ENCODE peak calls at places on chromosomes 2 and 18, in four cellular contexts. One of them, this sample, is unnamed.

GRCh38 chr2:162196611-162197010 is 44.6 kb upstream of the GCG start:
- DNase-seq in activated CD8-positive, alpha-beta memory T cell treated with anti-CD3 and anti-CD28 coated beads for 24 hours: no peak
- DNase-seq in right lobe of liver: no peak
- DNase-seq in fibroblast of lung: peak; percentile 83
- DNase-seq in this sample: no peak

GRCh38 chr2:219198974-219199373 is 7.6 kb upstream of the ZFAND2B start:
- DNase-seq in right lobe of liver: peak; percentile 17
- DNase-seq in activated CD8-positive, alpha-beta memory T cell treated with anti-CD3 and anti-CD28 coated beads for 24 hours: no peak
- DNase-seq in fibroblast of lung: no peak
- DNase-seq in this sample: no peak

GRCh38 chr2:204533629-204534370 is 11.5 kb upstream of the PARD3B start:
- DNase-seq in right lobe of liver: no peak
- DNase-seq in fibroblast of lung: peak; percentile 57
- DNase-seq in activated CD8-positive, alpha-beta memory T cell treated with anti-CD3 and anti-CD28 coated beads for 24 hours: no peak
- DNase-seq in this sample: no peak

GRCh38 chr2:16495812-16496211 is 169.8 kb downstream of the CYRIA start:
- DNase-seq in right lobe of liver: no peak
- DNase-seq in activated CD8-positive, alpha-beta memory T cell treated with anti-CD3 and anti-CD28 coated beads for 24 hours: no peak
- DNase-seq in fibroblast of lung: no peak
- DNase-seq in this sample: no peak

GRCh38 chr2:171522804-171523338 is 597 bp downstream of the CYBRD1 start:
- DNase-seq in fibroblast of lung: peak; percentile 57
- DNase-seq in right lobe of liver: no peak
- DNase-seq in activated CD8-positive, alpha-beta memory T cell treated with anti-CD3 and anti-CD28 coated beads for 24 hours: no peak
- DNase-seq in this sample: no peak

GRCh38 chr18:69916412-69916811 is 31.3 kb downstream of the CD226 start:
- DNase-seq in right lobe of liver: no peak
- DNase-seq in fibroblast of lung: peak; percentile 6
- DNase-seq in activated CD8-positive, alpha-beta memory T cell treated with anti-CD3 and anti-CD28 coated beads for 24 hours: no peak
- DNase-seq in this sample: no peak

GRCh38 chr2:184336688-184337087 is 261.6 kb upstream of the ZNF804A start:
- DNase-seq in right lobe of liver: no peak
- DNase-seq in fibroblast of lung: peak; percentile 56
- DNase-seq in activated CD8-positive, alpha-beta memory T cell treated with anti-CD3 and anti-CD28 coated beads for 24 hours: no peak
- DNase-seq in this sample: no peak

GRCh38 chr2:221601376-221601775 is 29.3 kb upstream of the EPHA4 start:
- DNase-seq in fibroblast of lung: no peak
- DNase-seq in right lobe of liver: no peak
- DNase-seq in activated CD8-positive, alpha-beta memory T cell treated with anti-CD3 and anti-CD28 coated beads for 24 hours: no peak
- DNase-seq in this sample: no peak

GRCh38 chr2:70643715-70644114 is 90.1 kb upstream of the TGFA start:
- DNase-seq in right lobe of liver: no peak
- DNase-seq in fibroblast of lung: no peak
- DNase-seq in activated CD8-positive, alpha-beta memory T cell treated with anti-CD3 and anti-CD28 coated beads for 24 hours: no peak
- DNase-seq in this sample: no peak

GRCh38 chr2:183269956-183270355 is 145.7 kb downstream of the NUP35 start:
- DNase-seq in right lobe of liver: no peak
- DNase-seq in fibroblast of lung: peak; percentile 48
- DNase-seq in activated CD8-positive, alpha-beta memory T cell treated with anti-CD3 and anti-CD28 coated beads for 24 hours: no peak
- DNase-seq in this sample: no peak

GRCh38 chr18:68733693-68734092 is 18.8 kb upstream of the TMX3 start:
- DNase-seq in fibroblast of lung: no peak
- DNase-seq in right lobe of liver: no peak
- DNase-seq in activated CD8-positive, alpha-beta memory T cell treated with anti-CD3 and anti-CD28 coated beads for 24 hours: no peak
- DNase-seq in this sample: no peak

GRCh38 chr2:74911061-74911460 is 47.4 kb upstream of the POLE4 start:
- DNase-seq in right lobe of liver: no peak
- DNase-seq in activated CD8-positive, alpha-beta memory T cell treated with anti-CD3 and anti-CD28 coated beads for 24 hours: no peak
- DNase-seq in fibroblast of lung: no peak
- DNase-seq in this sample: no peak

GRCh38 chr18:55839350-55839749 is 251.4 kb upstream of the TCF4 start:
- DNase-seq in right lobe of liver: no peak
- DNase-seq in fibroblast of lung: peak; percentile 91
- DNase-seq in activated CD8-positive, alpha-beta memory T cell treated with anti-CD3 and anti-CD28 coated beads for 24 hours: no peak
- DNase-seq in this sample: no peak

GRCh38 chr2:180222642-180223041 is 215.5 kb upstream of the CWC22 start:
- DNase-seq in fibroblast of lung: peak; percentile 92
- DNase-seq in right lobe of liver: no peak
- DNase-seq in activated CD8-positive, alpha-beta memory T cell treated with anti-CD3 and anti-CD28 coated beads for 24 hours: no peak
- DNase-seq in this sample: peak; percentile 59

GRCh38 chr2:174631009-174631981 is 33.7 kb upstream of the WIPF1 start:
- DNase-seq in activated CD8-positive, alpha-beta memory T cell treated with anti-CD3 and anti-CD28 coated beads for 24 hours: no peak
- DNase-seq in right lobe of liver: no peak
- DNase-seq in fibroblast of lung: peak; percentile 97
- DNase-seq in this sample: peak; percentile 86

GRCh38 chr2:38075436-38076249 is at the start of gene CYP1B1:
- DNase-seq in fibroblast of lung: peak; percentile 47
- DNase-seq in right lobe of liver: peak; percentile 53
- DNase-seq in activated CD8-positive, alpha-beta memory T cell treated with anti-CD3 and anti-CD28 coated beads for 24 hours: peak; percentile 84
- DNase-seq in this sample: no peak

GRCh38 chr2:101745711-101746694 is 48.5 kb downstream of the MAP4K4 start:
- DNase-seq in right lobe of liver: no peak
- DNase-seq in fibroblast of lung: peak; percentile 84
- DNase-seq in activated CD8-positive, alpha-beta memory T cell treated with anti-CD3 and anti-CD28 coated beads for 24 hours: no peak
- DNase-seq in this sample: peak; percentile 52

GRCh38 chr18:63198098-63198760 is 121.3 kb downstream of the BCL2 start:
- DNase-seq in activated CD8-positive, alpha-beta memory T cell treated with anti-CD3 and anti-CD28 coated beads for 24 hours: no peak
- DNase-seq in fibroblast of lung: no peak
- DNase-seq in right lobe of liver: no peak
- DNase-seq in this sample: no peak

GRCh38 chr2:129912066-129912820 is 67.2 kb upstream of the RAB6C start:
- DNase-seq in right lobe of liver: no peak
- DNase-seq in fibroblast of lung: no peak
- DNase-seq in activated CD8-positive, alpha-beta memory T cell treated with anti-CD3 and anti-CD28 coated beads for 24 hours: peak; percentile 32
- DNase-seq in this sample: no peak

GRCh38 chr18:49249523-49249922 is 210.9 kb downstream of the DYM start:
- DNase-seq in fibroblast of lung: peak; percentile 85
- DNase-seq in activated CD8-positive, alpha-beta memory T cell treated with anti-CD3 and anti-CD28 coated beads for 24 hours: no peak
- DNase-seq in right lobe of liver: no peak
- DNase-seq in this sample: peak; percentile 56

GRCh38 chr2:239930378-239930777 is 94.8 kb downstream of the NDUFA10 start:
- DNase-seq in fibroblast of lung: no peak
- DNase-seq in activated CD8-positive, alpha-beta memory T cell treated with anti-CD3 and anti-CD28 coated beads for 24 hours: peak; percentile 44
- DNase-seq in right lobe of liver: peak; percentile 45
- DNase-seq in this sample: no peak

GRCh38 chr2:14420851-14421250 is 211.7 kb upstream of the LRATD1 start:
- DNase-seq in fibroblast of lung: peak; percentile 49
- DNase-seq in right lobe of liver: no peak
- DNase-seq in activated CD8-positive, alpha-beta memory T cell treated with anti-CD3 and anti-CD28 coated beads for 24 hours: no peak
- DNase-seq in this sample: peak; percentile 18

GRCh38 chr2:72115361-72116080 is 32.1 kb downstream of the CYP26B1 start:
- DNase-seq in right lobe of liver: no peak
- DNase-seq in fibroblast of lung: peak; percentile 90
- DNase-seq in activated CD8-positive, alpha-beta memory T cell treated with anti-CD3 and anti-CD28 coated beads for 24 hours: no peak
- DNase-seq in this sample: peak; percentile 46

GRCh38 chr2:177172034-177172880 is 40.3 kb upstream of the HNRNPA3 start:
- DNase-seq in activated CD8-positive, alpha-beta memory T cell treated with anti-CD3 and anti-CD28 coated beads for 24 hours: no peak
- DNase-seq in fibroblast of lung: peak; percentile 85
- DNase-seq in right lobe of liver: no peak
- DNase-seq in this sample: peak; percentile 44

GRCh38 chr2:2839393-2840096 is 508.5 kb upstream of the MYT1L start:
- DNase-seq in fibroblast of lung: no peak
- DNase-seq in right lobe of liver: no peak
- DNase-seq in activated CD8-positive, alpha-beta memory T cell treated with anti-CD3 and anti-CD28 coated beads for 24 hours: peak; percentile 37
- DNase-seq in this sample: no peak